ENCODE peak calls at places on chromosomes 16 and 17, in four cellular contexts. F is neural progenitor cell, D is stomach, V is endothelial cell of umbilical vein. I is an unnamed sample. For H3K27me3, the result is how much of the 10 kb centered on the place peaks cover.

GRCh38 chr17:50953831-50954601 is 87.9 kb upstream of the TOB1 start:
- DNase-seq in F (peak), V (peak), D (no peak), I (peak)

GRCh38 chr17:35866356-35866950 is 2.2 kb downstream of the HEATR9 start:
- DNase-seq in F (no peak), D (no peak), V (no peak), I (no peak)

GRCh38 chr16:86775401-86775985 is 197.1 kb downstream of the FOXL1 start:
- DNase-seq in F (peak), D (no peak), V (no peak), I (no peak)

GRCh38 chr17:82003411-82004381 is 19.0 kb downstream of the CENPX start:
- DNase-seq in F (no peak), D (no peak), V (peak), I (no peak)

GRCh38 chr17:27354491-27355081 is 60.7 kb downstream of the WSB1 start:
- DNase-seq in F (no peak), V (no peak), D (no peak), I (no peak)

GRCh38 chr16:54284319-54284930 is 2.2 kb downstream of the IRX3 start:
- DNase-seq in V (no peak), D (peak), F (peak), I (peak)

GRCh38 chr17:72852267-72852945 is 240.1 kb downstream of the SLC39A11 start:
- DNase-seq in D (no peak), F (no peak), V (no peak), I (no peak)

GRCh38 chr16:7714775-7715174 is 382.1 kb downstream of the RBFOX1 start:
- DNase-seq in F (no peak), D (no peak), V (no peak), I (no peak)

GRCh38 chr17:68740555-68741447 is 139.6 kb upstream of the FAM20A start:
- DNase-seq in F (no peak), V (no peak), D (no peak), I (no peak)

GRCh38 chr17:39123627-39124026 is 27.8 kb downstream of the PLXDC1 start:
- DNase-seq in V (no peak), D (no peak), F (no peak), I (peak)

GRCh38 chr17:44736551-44737240 is 22.1 kb upstream of the ADAM11 start:
- DNase-seq in F (no peak), V (peak), D (no peak), I (no peak)

GRCh38 chr17:28710948-28711722 is 553 bp downstream of the PROCA1 start:
- DNase-seq in F (peak), D (peak), V (peak), I (peak)

GRCh38 chr17:67995568-67996191 is 589 bp downstream of the C17orf58 start:
- DNase-seq in D (peak), V (no peak), F (peak), I (peak)

GRCh38 chr17:37605081-37605480 is 4.1 kb downstream of the SYNRG start:
- DNase-seq in F (no peak), D (no peak), V (no peak), I (no peak)

GRCh38 chr17:69949931-69950330 is 125.1 kb upstream of the KCNJ16 start:
- DNase-seq in F (no peak), V (no peak), D (no peak), I (no peak)

GRCh38 chr17:64133546-64134215 is 3.7 kb upstream of the ERN1 start:
- DNase-seq in V (peak), D (no peak), F (peak), I (no peak)

GRCh38 chr16:80788016-80788415 is 16.4 kb downstream of the CDYL2 start:
- DNase-seq in F (no peak), D (no peak), V (no peak), I (no peak)

GRCh38 chr17:82287849-82288601 is 14.5 kb upstream of the CSNK1D start:
- DNase-seq in V (peak), F (no peak), D (peak), I (peak)

GRCh38 chr17:31486351-31487062 is 95.0 kb downstream of the RAB11FIP4 start:
- DNase-seq in D (peak), F (no peak), V (no peak), I (no peak)

GRCh38 chr17:60823520-60823919 is 145.9 kb downstream of the BCAS3 start:
- DNase-seq in D (no peak), V (no peak), F (no peak), I (no peak)

GRCh38 chr16:27246439-27246838 is 22.1 kb downstream of the NSMCE1 start:
- DNase-seq in V (no peak), D (no peak), F (no peak), I (no peak)

GRCh38 chr16:82987767-82988166 is 361.0 kb downstream of the CDH13 start:
- DNase-seq in F (no peak), D (no peak), V (no peak), I (no peak)

GRCh38 chr17:58388302-58389190 is 28.8 kb downstream of the RNF43 start:
- DNase-seq in F (no peak), V (no peak), D (no peak), I (no peak)

GRCh38 chr16:30997887-30998711 is 12.3 kb downstream of the STX1B start:
- DNase-seq in F (no peak), V (no peak), D (no peak), I (no peak)

GRCh38 chr16:73064227-73064995 is 16.5 kb upstream of the ZFHX3 start:
- DNase-seq in F (no peak), V (peak), D (no peak), I (no peak)

GRCh38 chr16:59683709-59684108 is 949.6 kb upstream of the GOT2 start:
- DNase-seq in D (no peak), F (no peak), V (no peak), I (no peak)

GRCh38 chr16:56824335-56824734 is 40.7 kb upstream of the SLC12A3 start:
- DNase-seq in V (no peak), F (peak), D (peak), I (no peak)

GRCh38 chr17:66222772-66223350 is 6.4 kb downstream of the APOH start:
- DNase-seq in V (no peak), F (no peak), D (no peak), I (no peak)

GRCh38 chr16:17564856-17565255 is 94.1 kb upstream of the XYLT1 start:
- DNase-seq in V (no peak), D (no peak), F (no peak), I (no peak)

GRCh38 chr16:58464916-58465731 is 34.8 kb upstream of the NDRG4 start:
- DNase-seq in V (peak), D (no peak), F (peak), I (no peak)

GRCh38 chr17:31695456-31696090 is 163.5 kb downstream of the COPRS start:
- DNase-seq in F (no peak), D (no peak), V (no peak), I (no peak)

GRCh38 chr16:74749291-74750055 is 25.1 kb downstream of the FA2H start:
- DNase-seq in D (no peak), V (no peak), F (peak), I (no peak)

GRCh38 chr16:1089439-1089821 is 6.6 kb downstream of the C1QTNF8 start:
- DNase-seq in V (no peak), F (no peak), D (no peak), I (no peak)

GRCh38 chr16:13441675-13442074 is 478.3 kb upstream of the ERCC4 start:
- DNase-seq in V (no peak), D (no peak), F (no peak), I (no peak)

GRCh38 chr17:36183811-36184765 is 7.7 kb upstream of the TBC1D3B start:
- DNase-seq in D (no peak), F (no peak), V (no peak), I (no peak)

GRCh38 chr16:1917056-1917664 is 1.1 kb downstream of the HS3ST6 start:
- DNase-seq in D (no peak), V (no peak), F (peak), I (no peak)

GRCh38 chr17:79243603-79243990 is 169.0 kb downstream of the ENGASE start:
- DNase-seq in F (no peak), D (no peak), V (no peak), I (no peak)

GRCh38 chr17:79243996-79244395 is 169.4 kb downstream of the ENGASE start:
- DNase-seq in F (no peak), D (no peak), V (no peak), I (no peak)

GRCh38 chr17:79246226-79246794 is 171.7 kb downstream of the ENGASE start:
- DNase-seq in F (no peak), D (no peak), V (no peak), I (no peak)

GRCh38 chr17:79242873-79243602 is 168.4 kb downstream of the ENGASE start:
- DNase-seq in V (no peak), F (no peak), D (no peak), I (no peak)

GRCh38 chr17:79244665-79245064 is 170.0 kb downstream of the ENGASE start:
- DNase-seq in F (no peak), V (no peak), D (no peak), I (no peak)
- H3K27me3 ChIP-seq in F (under half), V (under half), D (under half), I (under half)

GRCh38 chr16:89949756-89950155 is 1.2 kb downstream of the DEF8 start:
- DNase-seq in V (no peak), F (no peak), D (no peak), I (no peak)
- H3K4me3 ChIP-seq in V (no peak), F (peak), D (peak), I (peak)

GRCh38 chr17:79326814-79327213 is 252.2 kb downstream of the ENGASE start:
- DNase-seq in F (no peak), D (no peak), V (no peak), I (no peak)
- H3K27me3 ChIP-seq in F (under half), D (under half), V (under half), I (under half)

DNA sequence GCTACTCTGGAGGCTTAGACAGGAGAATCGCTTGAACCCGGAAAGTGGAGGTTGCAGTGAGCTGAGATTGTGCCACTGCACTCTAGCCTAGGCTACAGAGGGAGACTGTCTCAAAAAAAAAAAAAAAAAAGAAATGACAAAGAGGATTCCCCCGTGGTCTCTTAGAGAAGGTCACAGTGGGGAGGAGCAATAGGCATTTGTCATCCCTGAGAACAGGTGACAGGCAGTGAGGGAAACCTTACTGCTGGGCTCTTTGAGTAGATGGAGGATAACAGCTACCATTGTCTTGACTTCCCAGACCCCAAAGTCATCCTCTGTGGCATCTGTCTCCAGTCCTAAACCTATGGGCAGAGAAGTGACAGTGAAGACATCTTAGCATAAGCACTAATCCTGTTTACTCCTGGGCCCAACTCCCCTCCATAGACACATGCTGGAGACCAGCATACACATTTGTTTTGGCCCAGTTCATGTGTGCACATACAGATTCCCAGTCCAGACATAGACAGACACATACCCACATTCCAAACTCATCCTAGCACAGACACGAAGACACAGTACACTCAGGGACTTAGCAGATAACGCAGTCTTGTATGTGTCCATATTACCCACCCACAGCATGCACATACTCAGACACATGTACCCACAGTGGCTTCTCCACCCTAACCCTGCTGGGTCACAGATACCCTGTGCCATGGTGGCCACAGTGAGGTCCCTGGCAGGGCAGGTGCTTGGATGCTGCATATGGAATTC is 2.7 kb downstream of the ESRP2 start:
- DNase-seq in V (no peak), F (no peak), D (no peak), I (no peak)
- H3K4me3 ChIP-seq in V (no peak), F (no peak), D (peak), I (no peak)

GRCh38 chr17:74925242-74925641 is 1.2 kb downstream of the OTOP2 start:
- DNase-seq in D (no peak), F (no peak), V (no peak), I (no peak)

GRCh38 chr17:74928786-74929185 is 4.7 kb downstream of the OTOP2 start:
- DNase-seq in F (no peak), V (no peak), D (no peak), I (no peak)

GRCh38 chr17:74935585-74936469 is at the start of gene OTOP3:
- DNase-seq in V (no peak), D (no peak), F (peak), I (no peak)

GRCh38 chr17:74935048-74935447 is 650 bp upstream of the OTOP3 start:
- DNase-seq in D (no peak), V (no peak), F (no peak), I (no peak)

DNA sequence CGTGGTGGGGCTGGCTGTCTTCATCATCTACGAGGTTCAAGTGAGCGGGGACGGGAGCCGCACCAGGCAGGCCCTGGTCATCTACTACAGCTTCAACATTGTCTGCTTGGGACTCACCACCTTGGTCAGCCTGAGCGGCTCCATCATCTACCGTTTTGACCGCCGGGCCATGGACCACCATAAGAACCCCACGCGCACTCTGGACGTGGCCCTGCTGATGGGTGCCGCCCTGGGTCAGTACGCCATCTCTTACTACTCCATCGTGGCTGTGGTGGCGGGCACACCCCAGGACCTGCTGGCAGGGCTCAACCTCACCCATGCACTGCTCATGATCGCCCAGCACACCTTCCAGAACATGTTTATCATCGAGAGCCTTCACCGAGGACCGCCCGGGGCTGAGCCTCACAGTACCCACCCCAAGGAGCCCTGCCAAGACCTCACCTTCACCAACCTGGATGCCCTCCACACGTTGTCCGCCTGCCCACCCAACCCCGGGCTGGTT is 5.1 kb upstream of the OTOP3 start:
- DNase-seq in F (no peak), D (no peak), V (no peak), I (no peak)
- H3K27me3 ChIP-seq in F (half or more), D (half or more), V (under half), I (under half)

I was measured in prostate gland.